ENCODE peak calls at places on chromosomes 4 and X, in six cellular contexts. X is mucosa of descending colon; H is K562; S is CD4-positive, alpha-beta memory T cell; J is heart right ventricle; P is lower lobe of right lung. K is an unnamed sample.
A peak's percentile ranks its signal among the peaks of the same experiment; 100 is the strongest.

GRCh38 chr4:15020502-15021286 is 18.4 kb downstream of the CPEB2 start:
- DNase-seq in J (no peak), P (no peak), X (no peak), H (no peak), S (no peak), K (no peak)

GRCh38 chr4:39936565-39937418 is 40.9 kb downstream of the PDS5A start:
- DNase-seq in S (no peak), J (no peak), X (no peak), H (no peak), P (no peak), K (no peak)

GRCh38 chrX:40474205-40474626 is 106.6 kb upstream of the ATP6AP2 start:
- DNase-seq in J (no peak), X (no peak), H (no peak), S (no peak), P (peak; percentile 54), K (no peak)

GRCh38 chrX:37287741-37288424 is 61.3 kb upstream of the PRRG1 start:
- DNase-seq in H (no peak), X (no peak), J (no peak), S (no peak), P (no peak), K (no peak)

GRCh38 chr4:134499074-134499473 is 297.5 kb upstream of the PABPC4L start:
- DNase-seq in X (no peak), S (no peak), H (no peak), P (no peak), J (no peak), K (no peak)

GRCh38 chrX:153459976-153460375 is 10.4 kb downstream of the HAUS7 start:
- DNase-seq in S (no peak), H (no peak), P (no peak), J (no peak), X (no peak), K (no peak)

GRCh38 chrX:68832101-68832416 is 3.2 kb downstream of the EFNB1 start:
- DNase-seq in P (peak; percentile 58), J (peak; percentile 37), H (no peak), X (peak; percentile 70), S (no peak), K (peak; percentile 24)

GRCh38 chr4:119151161-119151560 is 15.5 kb downstream of the MYOZ2 start:
- DNase-seq in P (no peak), J (no peak), H (no peak), X (no peak), S (no peak), K (no peak)

GRCh38 chr4:173990126-173990878 is 293.2 kb downstream of the FBXO8 start:
- DNase-seq in P (no peak), S (no peak), H (peak; percentile 41), J (no peak), X (no peak), K (no peak)

GRCh38 chr4:23332266-23332665 is 557.6 kb downstream of the PPARGC1A start:
- DNase-seq in H (no peak), J (no peak), S (no peak), X (no peak), P (no peak), K (no peak)

GRCh38 chr4:113455081-113455480 is 306.5 kb downstream of the CAMK2D start:
- DNase-seq in H (no peak), X (no peak), S (no peak), P (no peak), J (no peak), K (no peak)

GRCh38 chr4:48012819-48013218 is 3.7 kb downstream of the CNGA1 start:
- DNase-seq in X (no peak), H (no peak), S (no peak), J (no peak), P (no peak), K (no peak)

GRCh38 chr4:98603683-98604573 is 54.5 kb downstream of the TSPAN5 start:
- DNase-seq in H (no peak), J (no peak), X (no peak), S (no peak), P (no peak), K (no peak)

GRCh38 chr4:75142850-75143249 is 209.9 kb downstream of the PARM1 start:
- DNase-seq in P (no peak), H (no peak), X (no peak), J (no peak), S (no peak), K (no peak)

GRCh38 chr4:160537681-160538080 is 1434.8 kb downstream of the RAPGEF2 start:
- DNase-seq in H (no peak), X (no peak), J (no peak), S (no peak), P (no peak), K (no peak)

GRCh38 chrX:54223581-54223980 is 40.5 kb upstream of the FAM120C start:
- DNase-seq in X (no peak), P (no peak), S (no peak), H (no peak), J (no peak), K (no peak)

GRCh38 chrX:2690856-2691542 is at the start of gene CD99:
- DNase-seq in H (peak; percentile 83), S (peak; percentile 95), X (peak; percentile 98), P (peak; percentile 94), J (peak; percentile 96), K (peak; percentile 95)

GRCh38 chr4:17058506-17058905 is 160.1 kb upstream of the LDB2 start:
- DNase-seq in H (no peak), X (no peak), J (peak; percentile 20), P (no peak), S (no peak), K (no peak)

GRCh38 chr4:47664051-47664826 is 173.6 kb downstream of the CORIN start:
- DNase-seq in P (no peak), J (no peak), H (no peak), X (no peak), S (no peak), K (no peak)

GRCh38 chr4:113810906-113811305 is 49.4 kb upstream of the CAMK2D start:
- DNase-seq in H (no peak), X (no peak), S (no peak), P (no peak), J (no peak), K (no peak)

GRCh38 chr4:179313823-179314222 is 1871.6 kb upstream of the AGA start:
- DNase-seq in J (no peak), P (no peak), X (no peak), S (no peak), H (no peak), K (no peak)

GRCh38 chr4:112348488-112349158 is 51.5 kb downstream of the ALPK1 start:
- DNase-seq in H (peak; percentile 67), X (no peak), P (no peak), S (no peak), J (peak; percentile 69), K (no peak)

GRCh38 chr4:39609454-39609911 is 29.2 kb downstream of the SMIM14 start:
- DNase-seq in J (no peak), H (no peak), X (no peak), P (no peak), S (no peak), K (no peak)

GRCh38 chr4:72351521-72351920 is 217.5 kb downstream of the ADAMTS3 start:
- DNase-seq in S (no peak), X (no peak), J (no peak), H (no peak), P (no peak), K (no peak)

GRCh38 chrX:70500826-70501225 is 56.2 kb downstream of the DLG3 start:
- DNase-seq in P (no peak), X (no peak), S (no peak), H (no peak), J (no peak), K (no peak)

GRCh38 chrX:112830540-112830939 is 10.1 kb downstream of the AMOT start:
- DNase-seq in J (no peak), P (no peak), H (no peak), X (no peak), S (no peak), K (no peak)

GRCh38 chrX:148530464-148531077 is 30.2 kb downstream of the AFF2 start:
- DNase-seq in H (peak; percentile 39), S (no peak), X (no peak), J (no peak), P (no peak), K (peak; percentile 14)

GRCh38 chrX:39564751-39565150 is 533.0 kb downstream of the BCOR start:
- DNase-seq in J (no peak), P (no peak), H (no peak), S (no peak), X (no peak), K (no peak)

GRCh38 chrX:69130448-69130847 is 34.8 kb downstream of the PJA1 start:
- DNase-seq in J (no peak), P (no peak), H (no peak), X (no peak), S (no peak), K (no peak)

GRCh38 chrX:68462197-68462596 is 28.9 kb upstream of the OPHN1 start:
- DNase-seq in J (no peak), P (no peak), H (peak; percentile 37), X (no peak), S (no peak), K (no peak)

DNA sequence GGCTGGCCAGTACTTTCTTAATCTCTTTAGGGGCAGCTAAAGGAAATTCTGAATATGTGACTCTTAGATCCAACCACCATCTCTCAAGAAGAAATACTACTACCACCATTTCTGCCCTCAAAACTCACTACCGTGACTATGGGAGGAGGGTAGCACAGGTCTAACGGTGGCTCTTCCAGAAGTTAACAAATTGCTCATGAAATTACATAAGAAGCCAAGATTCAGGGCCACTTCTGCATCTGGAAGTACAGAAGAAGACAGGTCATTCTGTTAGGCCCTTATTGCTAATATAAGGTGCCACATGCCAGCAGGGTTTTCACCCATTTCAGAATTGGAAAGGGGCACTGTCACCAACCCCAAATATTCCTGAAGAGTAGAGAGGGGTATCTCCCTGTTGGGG is 19.6 kb upstream of the NKRF start:
- DNase-seq in X (no peak), H (no peak), S (no peak), J (no peak), P (no peak), K (no peak)
- H3K4me1 ChIP-seq in X (no peaks in the 10 kb centered on the region), H (no peaks in the 10 kb centered on the region), S (no peaks in the 10 kb centered on the region), J (no peaks in the 10 kb centered on the region), P (peaks cover 5% of the 10 kb centered on the region), K (no peaks in the 10 kb centered on the region)

GRCh38 chrX:74353984-74354383 is 50.0 kb downstream of the ZCCHC13 start:
- DNase-seq in S (no peak), H (no peak), J (no peak), X (no peak), P (no peak), K (no peak)
- H3K4me1 ChIP-seq in S (no peaks in the 10 kb centered on the region), H (no peaks in the 10 kb centered on the region), J (no peaks in the 10 kb centered on the region), X (no peaks in the 10 kb centered on the region), P (no peaks in the 10 kb centered on the region), K (peaks cover 2% of the 10 kb centered on the region)

GRCh38 chrX:13077168-13077567 is 32.7 kb upstream of the FAM9C start:
- DNase-seq in S (peak; percentile 51), H (no peak), P (no peak), J (no peak), X (no peak), K (peak; percentile 38)
- H3K4me1 ChIP-seq in S (peaks cover 88% of the 10 kb centered on the region), H (no peaks in the 10 kb centered on the region), P (peaks cover 37% of the 10 kb centered on the region), J (no peaks in the 10 kb centered on the region), X (peaks cover 3% of the 10 kb centered on the region), K (peaks cover 60% of the 10 kb centered on the region)

GRCh38 chr4:140102406-140102805 is 51.6 kb downstream of the MAML3 start:
- DNase-seq in X (no peak), J (no peak), P (no peak), H (peak; percentile 36), S (no peak), K (no peak)
- H3K4me1 ChIP-seq in X (no peaks in the 10 kb centered on the region), J (no peaks in the 10 kb centered on the region), P (peaks cover 38% of the 10 kb centered on the region), H (no peaks in the 10 kb centered on the region), S (peaks cover 13% of the 10 kb centered on the region), K (peaks cover 55% of the 10 kb centered on the region)

GRCh38 chr4:105921301-105921700 is 26.0 kb downstream of the NPNT start:
- DNase-seq in J (no peak), S (no peak), X (no peak), P (no peak), H (no peak), K (no peak)
- H3K4me1 ChIP-seq in J (no peaks in the 10 kb centered on the region), S (no peaks in the 10 kb centered on the region), X (no peaks in the 10 kb centered on the region), P (peaks cover 10% of the 10 kb centered on the region), H (no peaks in the 10 kb centered on the region), K (no peaks in the 10 kb centered on the region)